ENCODE peak calls at places on chromosomes 11 and 22, in eight cellular contexts. N, E, M, T, F, W, A and Y are unnamed samples.

GRCh38 chr11:87215236-87215635 is 177.5 kb downstream of the TMEM135 start:
- DNase-seq in N (no peak), E (no peak), M (no peak), T (peak; percentile 21), F (peak; percentile 20), W (no peak), A (no peak), Y (peak; percentile 17)

GRCh38 chr22:33891455-33891854 is 28.8 kb downstream of the LARGE1 start:
- DNase-seq in N (no peak), E (no peak), M (no peak), T (no peak), F (no peak), W (no peak), A (no peak), Y (no peak)

GRCh38 chr22:50303848-50304527 is 3.5 kb downstream of the PLXNB2 start:
- DNase-seq in N (no peak), E (no peak), M (no peak), T (no peak), F (peak; percentile 50), W (no peak), A (no peak), Y (no peak)

GRCh38 chr11:72598901-72599300 is 75.3 kb downstream of the PDE2A start:
- DNase-seq in N (no peak), E (no peak), M (no peak), T (peak; percentile 38), F (peak; percentile 33), W (no peak), A (peak; percentile 29), Y (peak; percentile 19)

GRCh38 chr11:111422494-111423249 is 43.6 kb upstream of the POU2AF1 start:
- DNase-seq in N (peak; percentile 79), E (peak; percentile 74), M (peak; percentile 27), T (peak; percentile 16), F (peak; percentile 65), W (peak; percentile 40), A (peak; percentile 76), Y (no peak)

GRCh38 chr11:24240496-24240895 is 256.4 kb upstream of the LUZP2 start:
- DNase-seq in N (no peak), E (no peak), M (no peak), T (no peak), F (no peak), W (no peak), A (no peak), Y (no peak)

GRCh38 chr22:27845603-27846100 is 44.1 kb upstream of the MN1 start:
- DNase-seq in N (peak; percentile 22), E (no peak), M (no peak), T (no peak), F (no peak), W (no peak), A (no peak), Y (no peak)

GRCh38 chr11:120562806-120563425 is 51.4 kb downstream of the GRIK4 start:
- DNase-seq in N (no peak), E (no peak), M (no peak), T (no peak), F (no peak), W (no peak), A (no peak), Y (no peak)